ENCODE peak calls at places on chromosomes 16 and 17, in eight cellular contexts. Z, U, X, A, N, O, D and W are unnamed samples.

GRCh38 chr17:4514206-4514605 is 15.5 kb downstream of the SPNS2 start:
- DNase-seq in N (peak; percentile 61), D (no peak), A (no peak), X (peak; percentile 73), U (no peak), Z (no peak), O (no peak), W (no peak)

GRCh38 chr16:84535408-84535807 is 30.9 kb upstream of the MEAK7 start:
- DNase-seq in N (no peak), D (no peak), A (no peak), Z (no peak), X (no peak), O (no peak), U (no peak), W (no peak)

GRCh38 chr17:47257651-47258339 is 4.2 kb downstream of the ITGB3 start:
- DNase-seq in U (no peak), N (no peak), D (no peak), Z (peak; percentile 91), A (no peak), O (no peak), X (no peak), W (peak; percentile 90)

GRCh38 chr17:38742431-38743308 is 5.5 kb downstream of the PCGF2 start:
- DNase-seq in N (no peak), O (no peak), D (peak; percentile 89), U (no peak), A (no peak), Z (peak; percentile 66), X (no peak), W (no peak)

GRCh38 chr17:79531191-79531590 is 79.7 kb downstream of the RBFOX3 start:
- DNase-seq in X (no peak), D (no peak), Z (no peak), U (no peak), A (no peak), N (no peak), O (no peak), W (no peak)

GRCh38 chr17:62800580-62800979 is 7.5 kb downstream of the MARCHF10 start:
- DNase-seq in D (no peak), U (no peak), O (no peak), N (no peak), Z (peak; percentile 82), A (no peak), X (no peak), W (no peak)

GRCh38 chr17:8724451-8724850 is 20.2 kb downstream of the CCDC42 start:
- DNase-seq in N (no peak), U (no peak), Z (no peak), D (no peak), A (no peak), X (no peak), O (no peak), W (no peak)

GRCh38 chr17:50558581-50558954 is 1.9 kb upstream of the CACNA1G start:
- DNase-seq in O (no peak), U (no peak), N (no peak), X (no peak), Z (no peak), A (no peak), D (no peak), W (no peak)

GRCh38 chr17:18327093-18327492 is 12.0 kb downstream of the SMCR8 start:
- DNase-seq in D (no peak), Z (no peak), X (no peak), U (no peak), A (no peak), N (no peak), O (no peak), W (no peak)

GRCh38 chr17:18326572-18326971 is 11.5 kb downstream of the SMCR8 start:
- DNase-seq in D (no peak), N (no peak), O (no peak), X (no peak), A (no peak), U (no peak), Z (no peak), W (no peak)

GRCh38 chr17:18328643-18329204 is 13.6 kb downstream of the SMCR8 start:
- DNase-seq in O (no peak), X (no peak), U (no peak), N (no peak), D (no peak), A (no peak), Z (no peak), W (no peak)

GRCh38 chr17:18326039-18326438 is 10.9 kb downstream of the SMCR8 start:
- DNase-seq in N (no peak), X (no peak), D (no peak), A (no peak), O (no peak), U (no peak), Z (no peak), W (no peak)

DNA sequence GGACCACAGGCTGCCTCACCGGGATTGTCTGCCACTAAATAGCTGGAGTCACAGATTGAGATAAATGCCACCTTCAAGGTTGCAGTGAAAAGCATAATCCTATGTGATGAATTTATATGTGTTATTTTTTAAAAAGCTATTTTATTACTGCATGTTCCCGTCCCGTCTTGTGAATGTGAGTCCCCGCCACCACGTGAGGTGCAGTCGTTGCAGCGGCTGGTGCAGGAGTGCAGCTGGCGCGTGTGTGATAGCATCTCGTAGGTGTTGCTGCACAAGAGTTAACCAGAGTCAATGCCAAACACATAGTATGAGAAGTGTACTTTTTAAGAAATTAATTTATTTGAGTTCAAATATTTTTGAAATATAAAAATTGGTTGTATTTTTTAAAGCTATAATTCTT is 12.5 kb downstream of the SMCR8 start:
- DNase-seq in O (no peak), D (no peak), A (no peak), Z (no peak), N (no peak), X (no peak), U (no peak), W (no peak)
- H3K4me1 ChIP-seq in O (no peaks in the 10 kb centered on the region), D (no peaks in the 10 kb centered on the region), A (no peaks in the 10 kb centered on the region), Z (no peaks in the 10 kb centered on the region), N (no peaks in the 10 kb centered on the region), X (no peaks in the 10 kb centered on the region), U (peaks cover 12% of the 10 kb centered on the region), W (no peaks in the 10 kb centered on the region)

DNA sequence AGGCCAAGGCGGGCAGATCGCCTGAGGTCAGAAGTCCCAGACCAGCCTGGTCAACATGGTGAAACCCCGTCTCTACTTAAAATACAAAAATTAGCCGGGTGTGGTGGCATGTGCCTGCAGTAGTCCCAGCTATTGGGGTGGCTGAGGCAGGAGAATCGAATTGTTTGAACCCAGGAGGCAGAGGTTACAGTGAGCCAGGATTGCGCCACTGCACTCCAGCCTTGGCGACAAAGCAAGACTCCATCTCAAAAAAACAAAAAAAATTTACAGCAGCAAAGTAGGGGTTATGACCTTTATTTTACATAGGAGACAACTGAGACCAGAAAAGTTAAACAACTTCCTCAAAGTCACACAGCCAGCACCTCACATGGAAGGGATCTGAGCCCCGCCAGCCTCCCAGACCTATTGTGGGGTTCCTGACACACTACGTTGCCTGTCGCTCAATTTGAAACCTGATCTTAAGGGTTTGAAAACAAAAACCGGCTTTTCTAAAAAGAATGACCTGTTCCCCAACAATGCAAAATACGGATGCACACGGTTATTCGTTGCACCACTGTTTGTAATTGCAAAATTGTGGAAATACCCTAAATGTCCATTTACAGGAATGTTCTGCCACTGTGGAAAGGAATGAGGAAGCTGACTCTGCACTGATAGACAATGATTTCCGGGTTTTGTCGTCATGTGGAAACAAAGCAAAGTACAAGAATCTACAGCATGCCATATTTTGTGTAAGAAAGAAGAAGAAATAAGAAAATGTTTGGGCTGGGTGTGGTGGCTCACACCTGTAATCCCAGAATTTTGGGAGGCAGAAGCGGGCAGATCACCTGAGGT is 77.2 kb downstream of the CNGB1 start:
- DNase-seq in N (no peak), A (no peak), U (no peak), X (no peak), O (no peak), D (no peak), Z (peak; percentile 94), W (peak; percentile 86)
- H3K4me1 ChIP-seq in N (no peaks in the 10 kb centered on the region), A (no peaks in the 10 kb centered on the region), U (no peaks in the 10 kb centered on the region), X (no peaks in the 10 kb centered on the region), O (no peaks in the 10 kb centered on the region), D (no peaks in the 10 kb centered on the region), Z (peaks cover 18% of the 10 kb centered on the region), W (peaks cover 80% of the 10 kb centered on the region)

GRCh38 chr16:46836521-46837292 is 5.7 kb upstream of the C16orf87 start:
- DNase-seq in Z (no peak), N (no peak), D (no peak), O (no peak), X (no peak), A (no peak), U (no peak), W (no peak)

GRCh38 chr16:46830417-46830901 is 521 bp downstream of the C16orf87 start:
- DNase-seq in Z (no peak), A (no peak), D (peak; percentile 38), O (peak; percentile 43), N (peak; percentile 62), U (no peak), X (no peak), W (no peak)

GRCh38 chr16:46832757-46833464 is 1.9 kb upstream of the C16orf87 start:
- DNase-seq in Z (no peak), N (no peak), X (no peak), A (no peak), O (no peak), U (no peak), D (no peak), W (no peak)

GRCh38 chr16:46830902-46831647 is at the start of gene C16orf87:
- DNase-seq in O (peak; percentile 94), N (peak; percentile 96), Z (peak; percentile 88), D (peak; percentile 90), A (peak; percentile 97), X (peak; percentile 88), U (peak; percentile 92), W (peak; percentile 97)

DNA sequence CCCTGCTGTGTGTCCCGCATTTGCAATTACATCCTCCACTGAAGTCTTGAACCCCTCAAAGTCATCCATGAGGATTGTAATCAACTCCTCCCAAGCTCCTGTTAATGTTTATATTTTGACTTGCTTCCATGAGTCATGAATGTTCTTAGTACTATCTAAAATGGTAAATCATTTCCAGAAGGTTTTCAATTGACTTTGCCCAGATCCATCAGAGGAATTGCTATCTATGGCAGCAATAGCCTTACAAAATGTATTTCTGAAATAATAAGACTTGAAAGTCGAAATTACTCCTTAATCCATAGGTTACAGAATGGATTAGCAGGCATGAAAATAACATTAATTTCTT is 2.5 kb upstream of the C16orf87 start:
- DNase-seq in N (no peak), A (no peak), X (no peak), D (no peak), O (no peak), Z (no peak), U (no peak), W (no peak)
- H3K4me1 ChIP-seq in N (peaks cover 3% of the 10 kb centered on the region), A (peaks cover 9% of the 10 kb centered on the region), X (no peaks in the 10 kb centered on the region), D (no peaks in the 10 kb centered on the region), O (peaks cover 12% of the 10 kb centered on the region), Z (no peaks in the 10 kb centered on the region), U (peaks cover 11% of the 10 kb centered on the region), W (peaks cover 4% of the 10 kb centered on the region)

GRCh38 chr17:1839516-1839915 is 9.7 kb downstream of the RPA1 start:
- DNase-seq in Z (no peak), X (no peak), N (no peak), D (no peak), U (no peak), A (no peak), O (no peak), W (no peak)

GRCh38 chr17:1829579-1830257 is at the start of the genes RPA1 and SMYD4:
- DNase-seq in A (peak; percentile 96), D (peak; percentile 86), U (peak; percentile 87), O (peak; percentile 90), X (peak; percentile 81), Z (peak; percentile 87), N (peak; percentile 95), W (peak; percentile 82)

GRCh38 chr17:1830288-1830687 is 483 bp downstream of the RPA1 start:
- DNase-seq in N (peak; percentile 34), X (no peak), A (no peak), O (no peak), U (peak; percentile 28), Z (peak; percentile 47), D (no peak), W (peak; percentile 19)

GRCh38 chr17:1829189-1829578 is 518 bp downstream of the SMYD4 start:
- DNase-seq in A (no peak), U (no peak), O (no peak), D (peak; percentile 37), N (no peak), X (no peak), Z (peak; percentile 39), W (no peak)

GRCh38 chr17:1834378-1835149 is 4.8 kb downstream of the RPA1 start:
- DNase-seq in U (peak; percentile 20), Z (no peak), A (no peak), O (no peak), X (no peak), D (no peak), N (no peak), W (no peak)
- H3K4me1 ChIP-seq in U (peaks cover 27% of the 10 kb centered on the region), Z (no peaks in the 10 kb centered on the region), A (peaks cover 21% of the 10 kb centered on the region), O (peaks cover 15% of the 10 kb centered on the region), X (no peaks in the 10 kb centered on the region), D (no peaks in the 10 kb centered on the region), N (no peaks in the 10 kb centered on the region), W (peaks cover 7% of the 10 kb centered on the region)